ENCODE peak calls at places on chromosomes 7 and 10, in seven cellular contexts. M is HCT116, D is kidney epithelial cell, N is GM13977, X is kidney, R is mesothelial cell of epicardium, L is HFFc6. J is an unnamed sample.

GRCh38 chr7:158672975-158673374 is 31.6 kb downstream of the NCAPG2 start:
- DNase-seq in M (no peak), D (no peak), N (no peak), X (no peak), R (no peak), L (peak), J (no peak)

GRCh38 chr7:123714296-123715080 is 34.3 kb downstream of the WASL start:
- DNase-seq in M (no peak), D (no peak), N (no peak), X (no peak), R (no peak), L (peak), J (no peak)

GRCh38 chr10:121216295-121216694 is 365.1 kb downstream of the WDR11 start:
- DNase-seq in M (no peak), D (no peak), N (no peak), X (no peak), R (no peak), L (no peak), J (no peak)

GRCh38 chr10:87634311-87634710 is 25.4 kb upstream of the PAPSS2 start:
- DNase-seq in M (no peak), D (no peak), N (no peak), X (no peak), R (no peak), L (no peak), J (no peak)

GRCh38 chr7:29154076-29154475 is 7.7 kb upstream of the CPVL start:
- DNase-seq in M (no peak), D (no peak), N (no peak), X (no peak), R (no peak), L (no peak), J (no peak)

GRCh38 chr10:63431962-63432797 is 33.6 kb downstream of the JMJD1C start:
- DNase-seq in M (no peak), D (no peak), N (peak), X (no peak), R (no peak), L (no peak), J (no peak)

GRCh38 chr7:44282601-44283171 is 42.7 kb downstream of the CAMK2B start:
- DNase-seq in M (no peak), D (no peak), N (no peak), X (peak), R (peak), L (no peak), J (no peak)

GRCh38 chr7:151542606-151543130 is 23.0 kb upstream of the RHEB start:
- DNase-seq in M (no peak), D (no peak), N (no peak), X (no peak), R (no peak), L (no peak), J (no peak)

GRCh38 chr7:31051598-31052503 is at the start of gene ADCYAP1R1:
- DNase-seq in M (no peak), D (no peak), N (peak), X (no peak), R (peak), L (no peak), J (no peak)

GRCh38 chr7:148156248-148156647 is 434.3 kb upstream of the C7orf33 start:
- DNase-seq in M (no peak), D (no peak), N (no peak), X (no peak), R (no peak), L (no peak), J (no peak)

GRCh38 chr10:48284002-48284546 is 9.6 kb upstream of the FRMPD2 start:
- DNase-seq in M (no peak), D (no peak), N (no peak), X (no peak), R (no peak), L (no peak), J (no peak)

DNA sequence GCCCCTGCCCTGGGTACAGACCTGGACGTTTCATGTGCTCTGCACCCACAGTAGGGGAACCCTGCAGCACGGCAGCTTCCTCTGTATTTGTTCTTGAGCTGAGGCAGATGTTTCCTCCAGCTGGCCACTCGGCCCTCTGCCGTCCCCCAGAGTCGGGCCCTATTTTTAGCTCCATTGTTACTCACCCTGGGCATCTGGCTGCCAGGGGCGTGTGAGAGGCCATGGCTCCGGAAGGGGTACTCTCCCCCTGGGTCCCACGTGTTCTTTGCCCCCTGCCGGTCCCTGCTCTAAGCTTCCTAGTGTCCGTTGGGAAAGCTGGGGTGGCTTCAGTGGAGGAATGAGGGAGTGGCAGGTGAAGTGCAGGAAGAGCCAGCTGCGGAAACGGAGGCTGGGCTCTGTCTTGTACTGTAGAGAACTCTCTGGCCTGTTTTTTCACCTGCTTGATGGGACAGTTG is 30.4 kb downstream of the PALD1 start:
- DNase-seq in M (no peak), D (no peak), N (no peak), X (no peak), R (no peak), L (no peak), J (no peak)
- TF ChIP-seq CTCF in M (no peak), D (peak), N (no peak), X (no peak), R (no peak), L (no peak), J (no peak)

DNA sequence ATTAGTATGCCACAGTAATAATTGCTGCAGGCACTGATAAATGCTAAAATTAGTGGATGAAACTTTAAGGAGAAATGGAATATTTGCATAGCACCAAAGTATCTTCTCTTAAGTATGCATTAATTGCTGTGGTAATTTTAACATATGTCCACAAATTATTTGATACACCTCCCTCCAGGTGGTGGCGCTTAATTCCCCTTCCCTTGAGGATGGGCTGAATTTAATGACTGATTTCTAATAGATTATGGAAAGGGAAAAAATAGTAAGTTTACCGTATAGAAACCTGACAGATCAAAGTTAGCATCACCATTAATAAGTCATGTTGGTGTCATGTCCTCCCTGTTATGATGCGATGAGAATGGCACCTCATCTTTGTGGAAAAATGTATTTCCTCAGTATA is 519.2 kb downstream of the TFEC start:
- DNase-seq in M (no peak), D (no peak), N (no peak), X (no peak), R (no peak), L (no peak), J (no peak)
- TF ChIP-seq CTCF in M (no peak), D (no peak), N (no peak), X (no peak), R (no peak), L (no peak), J (no peak)

GRCh38 chr7:156558198-156558597 is 82.4 kb upstream of the RNF32 start:
- DNase-seq in M (peak), D (peak), N (no peak), X (no peak), R (no peak), L (peak), J (no peak)

GRCh38 chr7:156559001-156559400 is 81.6 kb upstream of the RNF32 start:
- DNase-seq in M (no peak), D (no peak), N (no peak), X (no peak), R (no peak), L (no peak), J (no peak)

GRCh38 chr7:156556083-156556482 is 84.5 kb upstream of the RNF32 start:
- DNase-seq in M (no peak), D (no peak), N (no peak), X (no peak), R (no peak), L (no peak), J (no peak)

GRCh38 chr7:156560696-156561210 is 79.8 kb upstream of the RNF32 start:
- DNase-seq in M (no peak), D (no peak), N (no peak), X (no peak), R (no peak), L (no peak), J (no peak)

GRCh38 chr7:156560075-156560474 is 80.5 kb upstream of the RNF32 start:
- DNase-seq in M (no peak), D (no peak), N (no peak), X (no peak), R (no peak), L (no peak), J (no peak)
- TF ChIP-seq CTCF in M (peak), D (no peak), N (no peak), X (no peak), R (no peak), L (peak), J (peak)

GRCh38 chr10:132904169-132904813 is 38.1 kb downstream of the CFAP46 start:
- DNase-seq in M (peak), D (no peak), N (peak), X (peak), R (no peak), L (peak), J (no peak)
- TF ChIP-seq CTCF in M (peak), D (peak), N (peak), X (peak), R (peak), L (peak), J (peak)

DNA sequence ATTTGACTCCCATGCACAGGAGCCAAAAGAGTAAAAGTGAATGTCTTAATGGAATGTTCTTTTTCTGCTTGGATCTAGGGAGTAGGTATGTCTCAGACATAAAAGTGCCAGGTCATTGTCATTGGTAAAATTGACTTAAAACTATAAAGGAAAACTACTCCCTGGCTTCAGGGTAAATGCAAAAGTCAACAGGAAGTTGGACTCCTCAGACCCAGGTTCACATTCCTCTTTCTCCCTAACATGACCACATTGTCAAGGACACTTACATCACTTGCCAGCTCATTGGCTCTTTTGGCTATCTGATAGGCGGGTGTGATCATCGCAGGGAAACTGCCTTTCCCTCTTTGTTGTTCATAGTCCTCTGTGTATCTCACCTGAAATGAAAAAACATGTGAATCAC is 13.7 kb downstream of the NRAP start:
- DNase-seq in M (no peak), D (no peak), N (no peak), X (no peak), R (no peak), L (no peak), J (no peak)
- TF ChIP-seq CTCF in M (no peak), D (no peak), N (no peak), X (no peak), R (no peak), L (no peak), J (no peak)

GRCh38 chr7:50119815-50120637 is 27.0 kb upstream of the ZPBP start:
- DNase-seq in M (no peak), D (no peak), N (peak), X (no peak), R (no peak), L (no peak), J (no peak)
- TF ChIP-seq CTCF in M (peak), D (peak), N (peak), X (no peak), R (no peak), L (no peak), J (no peak)

GRCh38 chr10:114753126-114753525 is 68.5 kb upstream of the FHIP2A start:
- DNase-seq in M (no peak), D (no peak), N (no peak), X (no peak), R (no peak), L (peak), J (no peak)
- TF ChIP-seq CTCF in M (no peak), D (no peak), N (no peak), X (no peak), R (no peak), L (peak), J (no peak)

GRCh38 chr10:99370993-99371392 is 41.8 kb downstream of the CNNM1 start:
- DNase-seq in M (peak), D (no peak), N (peak), X (no peak), R (no peak), L (peak), J (no peak)
- TF ChIP-seq CTCF in M (peak), D (peak), N (peak), X (peak), R (no peak), L (peak), J (peak)